ENCODE peak calls at places on chromosomes 6 and 20, in four cellular contexts. One of them, this sample, is unnamed.

GRCh38 chr6:166542580-166542912 is 43.9 kb downstream of the RAMACL start:
- DNase-seq in fibroblast of villous mesenchyme: no peak
- DNase-seq in right cardiac atrium: no peak
- DNase-seq in NCI-H187 treated with DMSO at 0.1 percent for 48 hours: no peak
- DNase-seq in this sample: no peak

GRCh38 chr6:4478098-4478497 is 298.1 kb upstream of the CDYL start:
- DNase-seq in fibroblast of villous mesenchyme: no peak
- DNase-seq in right cardiac atrium: no peak
- DNase-seq in NCI-H187 treated with DMSO at 0.1 percent for 48 hours: no peak
- DNase-seq in this sample: no peak

GRCh38 chr20:64244870-64245603 is 10.5 kb upstream of the PCMTD2 start:
- DNase-seq in fibroblast of villous mesenchyme: no peak
- DNase-seq in right cardiac atrium: no peak
- DNase-seq in NCI-H187 treated with DMSO at 0.1 percent for 48 hours: no peak
- DNase-seq in this sample: no peak

GRCh38 chr6:18154507-18155272 is at the start of gene TPMT:
- DNase-seq in fibroblast of villous mesenchyme: no peak
- DNase-seq in right cardiac atrium: peak
- DNase-seq in NCI-H187 treated with DMSO at 0.1 percent for 48 hours: peak
- DNase-seq in this sample: no peak

GRCh38 chr6:120826253-120826652 is 508.0 kb downstream of the TBC1D32 start:
- DNase-seq in fibroblast of villous mesenchyme: no peak
- DNase-seq in right cardiac atrium: peak
- DNase-seq in NCI-H187 treated with DMSO at 0.1 percent for 48 hours: no peak
- DNase-seq in this sample: no peak

GRCh38 chr6:15507221-15507620 is 155.6 kb downstream of the DTNBP1 start:
- DNase-seq in fibroblast of villous mesenchyme: no peak
- DNase-seq in right cardiac atrium: no peak
- DNase-seq in NCI-H187 treated with DMSO at 0.1 percent for 48 hours: no peak
- DNase-seq in this sample: no peak

GRCh38 chr6:163863565-163863964 is 449.0 kb downstream of the QKI start:
- DNase-seq in fibroblast of villous mesenchyme: no peak
- DNase-seq in right cardiac atrium: no peak
- DNase-seq in NCI-H187 treated with DMSO at 0.1 percent for 48 hours: no peak
- DNase-seq in this sample: no peak

GRCh38 chr20:23690581-23690980 is 1.7 kb upstream of the CST4 start:
- DNase-seq in fibroblast of villous mesenchyme: no peak
- DNase-seq in right cardiac atrium: no peak
- DNase-seq in NCI-H187 treated with DMSO at 0.1 percent for 48 hours: no peak
- DNase-seq in this sample: no peak

GRCh38 chr20:53181866-53182376 is 209.8 kb downstream of the TSHZ2 start:
- DNase-seq in fibroblast of villous mesenchyme: no peak
- DNase-seq in right cardiac atrium: no peak
- DNase-seq in NCI-H187 treated with DMSO at 0.1 percent for 48 hours: no peak
- DNase-seq in this sample: no peak

GRCh38 chr6:125154184-125155135 is 887 bp downstream of the TPD52L1 start:
- DNase-seq in fibroblast of villous mesenchyme: peak
- DNase-seq in right cardiac atrium: peak
- DNase-seq in NCI-H187 treated with DMSO at 0.1 percent for 48 hours: no peak
- DNase-seq in this sample: peak

GRCh38 chr6:148349466-148349865 is 6.8 kb downstream of the SASH1 start:
- DNase-seq in fibroblast of villous mesenchyme: no peak
- DNase-seq in right cardiac atrium: no peak
- DNase-seq in NCI-H187 treated with DMSO at 0.1 percent for 48 hours: no peak
- DNase-seq in this sample: no peak

GRCh38 chr6:42339991-42340401 is 111.7 kb downstream of the TRERF1 start:
- DNase-seq in fibroblast of villous mesenchyme: no peak
- DNase-seq in right cardiac atrium: no peak
- DNase-seq in NCI-H187 treated with DMSO at 0.1 percent for 48 hours: no peak
- DNase-seq in this sample: peak

GRCh38 chr6:106037060-106037459 is 49.1 kb upstream of the PRDM1 start:
- DNase-seq in fibroblast of villous mesenchyme: no peak
- DNase-seq in right cardiac atrium: no peak
- DNase-seq in NCI-H187 treated with DMSO at 0.1 percent for 48 hours: no peak
- DNase-seq in this sample: peak

GRCh38 chr20:63126876-63127699 is 88.8 kb downstream of the YTHDF1 start:
- DNase-seq in fibroblast of villous mesenchyme: no peak
- DNase-seq in right cardiac atrium: no peak
- DNase-seq in NCI-H187 treated with DMSO at 0.1 percent for 48 hours: no peak
- DNase-seq in this sample: no peak

This sample was measured in HCEC 1CT.